ENCODE peak calls at places on chromosomes 11 and 22, in ten cellular contexts. One of them, this sample, is unnamed.
A peak's percentile ranks its signal among the peaks of the same experiment; 100 is the strongest.

GRCh38 chr11:92249156-92249753 is 24.6 kb downstream of the FAT3 start:
- DNase-seq in heart left ventricle: no peak
- DNase-seq in transverse colon: no peak
- DNase-seq in fibroblast of lung: no peak
- DNase-seq in cardiac fibroblast: no peak
- DNase-seq in fibroblast of villous mesenchyme: no peak
- DNase-seq in stomach: no peak
- DNase-seq in left ventricle myocardium inferior: no peak
- DNase-seq in A549: no peak
- DNase-seq in heart right ventricle: no peak
- DNase-seq in this sample: no peak

GRCh38 chr11:34840736-34841386 is 75.3 kb downstream of the APIP start:
- DNase-seq in heart left ventricle: no peak
- DNase-seq in transverse colon: peak; percentile 58
- DNase-seq in fibroblast of lung: peak; percentile 15
- DNase-seq in cardiac fibroblast: peak; percentile 16
- DNase-seq in fibroblast of villous mesenchyme: peak; percentile 30
- DNase-seq in stomach: peak; percentile 28
- DNase-seq in left ventricle myocardium inferior: no peak
- DNase-seq in A549: peak; percentile 59
- DNase-seq in heart right ventricle: no peak
- DNase-seq in this sample: peak; percentile 28

GRCh38 chr22:35622132-35622913 is 5.2 kb upstream of the MB start:
- DNase-seq in heart left ventricle: peak; percentile 83
- DNase-seq in transverse colon: peak; percentile 83
- DNase-seq in fibroblast of lung: no peak
- DNase-seq in cardiac fibroblast: no peak
- DNase-seq in fibroblast of villous mesenchyme: no peak
- DNase-seq in stomach: peak; percentile 46
- DNase-seq in left ventricle myocardium inferior: peak; percentile 65
- DNase-seq in A549: peak; percentile 75
- DNase-seq in heart right ventricle: peak; percentile 63
- DNase-seq in this sample: no peak

GRCh38 chr11:124807660-124808270 is 7.6 kb upstream of the MSANTD2 start:
- DNase-seq in heart left ventricle: no peak
- DNase-seq in transverse colon: no peak
- DNase-seq in fibroblast of lung: no peak
- DNase-seq in cardiac fibroblast: no peak
- DNase-seq in fibroblast of villous mesenchyme: no peak
- DNase-seq in stomach: no peak
- DNase-seq in left ventricle myocardium inferior: no peak
- DNase-seq in A549: no peak
- DNase-seq in heart right ventricle: no peak
- DNase-seq in this sample: no peak

GRCh38 chr11:108340958-108341357 is 118.1 kb downstream of the ATM start:
- DNase-seq in heart left ventricle: no peak
- DNase-seq in transverse colon: no peak
- DNase-seq in fibroblast of lung: no peak
- DNase-seq in cardiac fibroblast: no peak
- DNase-seq in fibroblast of villous mesenchyme: no peak
- DNase-seq in stomach: no peak
- DNase-seq in left ventricle myocardium inferior: no peak
- DNase-seq in A549: peak; percentile 7
- DNase-seq in heart right ventricle: no peak
- DNase-seq in this sample: no peak

GRCh38 chr11:88849368-88849767 is 216.4 kb downstream of the GRM5 start:
- DNase-seq in heart left ventricle: no peak
- DNase-seq in transverse colon: no peak
- DNase-seq in fibroblast of lung: peak; percentile 79
- DNase-seq in cardiac fibroblast: no peak
- DNase-seq in fibroblast of villous mesenchyme: no peak
- DNase-seq in stomach: no peak
- DNase-seq in left ventricle myocardium inferior: no peak
- DNase-seq in A549: no peak
- DNase-seq in heart right ventricle: no peak
- DNase-seq in this sample: no peak

GRCh38 chr22:31038686-31039085 is 42.4 kb upstream of the SMTN start:
- DNase-seq in heart left ventricle: no peak
- DNase-seq in transverse colon: no peak
- DNase-seq in fibroblast of lung: no peak
- DNase-seq in cardiac fibroblast: no peak
- DNase-seq in fibroblast of villous mesenchyme: no peak
- DNase-seq in stomach: no peak
- DNase-seq in left ventricle myocardium inferior: no peak
- DNase-seq in A549: no peak
- DNase-seq in heart right ventricle: no peak
- DNase-seq in this sample: no peak

GRCh38 chr11:68120212-68121066 is 749 bp downstream of the CHKA start:
- DNase-seq in heart left ventricle: peak; percentile 80
- DNase-seq in transverse colon: peak; percentile 53
- DNase-seq in fibroblast of lung: peak; percentile 43
- DNase-seq in cardiac fibroblast: peak; percentile 41
- DNase-seq in fibroblast of villous mesenchyme: peak; percentile 49
- DNase-seq in stomach: no peak
- DNase-seq in left ventricle myocardium inferior: peak; percentile 52
- DNase-seq in A549: no peak
- DNase-seq in heart right ventricle: peak; percentile 42
- DNase-seq in this sample: peak; percentile 52

GRCh38 chr11:114133548-114134329 is 74.2 kb downstream of the ZBTB16 start:
- DNase-seq in heart left ventricle: no peak
- DNase-seq in transverse colon: peak; percentile 6
- DNase-seq in fibroblast of lung: no peak
- DNase-seq in cardiac fibroblast: no peak
- DNase-seq in fibroblast of villous mesenchyme: no peak
- DNase-seq in stomach: no peak
- DNase-seq in left ventricle myocardium inferior: no peak
- DNase-seq in A549: no peak
- DNase-seq in heart right ventricle: no peak
- DNase-seq in this sample: peak; percentile 36

GRCh38 chr22:45240137-45240809 is 421 bp downstream of the KIAA0930 start:
- DNase-seq in heart left ventricle: no peak
- DNase-seq in transverse colon: peak; percentile 35
- DNase-seq in fibroblast of lung: peak; percentile 35
- DNase-seq in cardiac fibroblast: peak; percentile 29
- DNase-seq in fibroblast of villous mesenchyme: peak; percentile 30
- DNase-seq in stomach: no peak
- DNase-seq in left ventricle myocardium inferior: no peak
- DNase-seq in A549: no peak
- DNase-seq in heart right ventricle: no peak
- DNase-seq in this sample: no peak

GRCh38 chr11:64990222-64990918 is 6.4 kb downstream of the BATF2 start:
- DNase-seq in heart left ventricle: peak; percentile 71
- DNase-seq in transverse colon: no peak
- DNase-seq in fibroblast of lung: peak; percentile 33
- DNase-seq in cardiac fibroblast: peak; percentile 64
- DNase-seq in fibroblast of villous mesenchyme: peak; percentile 40
- DNase-seq in stomach: no peak
- DNase-seq in left ventricle myocardium inferior: peak; percentile 59
- DNase-seq in A549: no peak
- DNase-seq in heart right ventricle: peak; percentile 75
- DNase-seq in this sample: peak; percentile 53

GRCh38 chr11:118247041-118247440 is 5.1 kb downstream of the MPZL3 start:
- DNase-seq in heart left ventricle: no peak
- DNase-seq in transverse colon: no peak
- DNase-seq in fibroblast of lung: no peak
- DNase-seq in cardiac fibroblast: no peak
- DNase-seq in fibroblast of villous mesenchyme: no peak
- DNase-seq in stomach: no peak
- DNase-seq in left ventricle myocardium inferior: no peak
- DNase-seq in A549: no peak
- DNase-seq in heart right ventricle: no peak
- DNase-seq in this sample: no peak

GRCh38 chr11:96257972-96258951 is 84.7 kb downstream of the MAML2 start:
- DNase-seq in heart left ventricle: no peak
- DNase-seq in transverse colon: no peak
- DNase-seq in fibroblast of lung: peak; percentile 62
- DNase-seq in cardiac fibroblast: no peak
- DNase-seq in fibroblast of villous mesenchyme: peak; percentile 77
- DNase-seq in stomach: no peak
- DNase-seq in left ventricle myocardium inferior: no peak
- DNase-seq in A549: no peak
- DNase-seq in heart right ventricle: no peak
- DNase-seq in this sample: no peak

GRCh38 chr11:129373489-129373953 is 2.1 kb upstream of the BARX2 start:
- DNase-seq in heart left ventricle: no peak
- DNase-seq in transverse colon: no peak
- DNase-seq in fibroblast of lung: peak; percentile 12
- DNase-seq in cardiac fibroblast: no peak
- DNase-seq in fibroblast of villous mesenchyme: peak; percentile 3
- DNase-seq in stomach: no peak
- DNase-seq in left ventricle myocardium inferior: no peak
- DNase-seq in A549: no peak
- DNase-seq in heart right ventricle: no peak
- DNase-seq in this sample: no peak

GRCh38 chr22:26377170-26377825 is 51.8 kb upstream of the ASPHD2 start:
- DNase-seq in heart left ventricle: no peak
- DNase-seq in transverse colon: no peak
- DNase-seq in fibroblast of lung: no peak
- DNase-seq in cardiac fibroblast: peak; percentile 12
- DNase-seq in fibroblast of villous mesenchyme: no peak
- DNase-seq in stomach: no peak
- DNase-seq in left ventricle myocardium inferior: no peak
- DNase-seq in A549: no peak
- DNase-seq in heart right ventricle: no peak
- DNase-seq in this sample: peak; percentile 14
- TF ChIP-seq CTCF in heart left ventricle: no peak
- TF ChIP-seq CTCF in transverse colon: no peak
- TF ChIP-seq CTCF in fibroblast of lung: no peak
- TF ChIP-seq CTCF in cardiac fibroblast: no peak
- TF ChIP-seq CTCF in fibroblast of villous mesenchyme: peak; percentile 14
- TF ChIP-seq CTCF in stomach: no peak
- TF ChIP-seq CTCF in left ventricle myocardium inferior: no peak
- TF ChIP-seq CTCF in A549: no peak
- TF ChIP-seq CTCF in heart right ventricle: no peak
- TF ChIP-seq CTCF in this sample: peak; percentile 19

DNA sequence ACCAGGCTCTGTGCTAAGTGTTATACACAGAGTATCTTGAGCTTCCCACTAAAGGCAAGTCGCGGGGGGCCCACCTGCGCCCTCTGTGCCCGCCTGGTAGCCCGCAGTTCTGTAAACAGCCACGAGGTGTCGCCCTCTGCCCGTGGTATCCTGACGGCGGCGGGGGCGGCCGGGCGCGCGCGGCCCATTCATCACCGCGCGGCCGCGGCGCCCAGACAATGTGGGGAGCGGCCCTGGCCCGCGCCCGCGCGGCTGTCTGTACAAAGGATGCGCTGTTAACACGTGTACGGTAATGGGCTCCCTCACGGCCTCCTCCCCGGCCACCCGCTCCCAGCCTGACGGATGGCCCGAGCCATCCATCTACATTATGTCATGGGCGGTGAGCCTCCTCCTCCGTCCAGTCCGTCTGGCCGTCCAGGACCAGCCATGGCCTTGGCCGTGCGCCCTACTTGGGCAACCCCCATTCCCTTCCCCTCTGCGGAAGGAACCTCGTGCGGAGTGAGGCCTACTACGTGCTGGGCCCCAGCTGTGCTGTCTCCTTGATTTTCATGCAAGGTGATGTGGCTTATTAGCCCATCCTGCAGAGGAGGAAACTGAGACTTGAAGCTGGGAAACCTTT is 99.4 kb downstream of the MIAT start:
- DNase-seq in heart left ventricle: peak; percentile 79
- DNase-seq in transverse colon: peak; percentile 59
- DNase-seq in fibroblast of lung: peak; percentile 89
- DNase-seq in cardiac fibroblast: peak; percentile 54
- DNase-seq in fibroblast of villous mesenchyme: peak; percentile 16
- DNase-seq in stomach: peak; percentile 59
- DNase-seq in left ventricle myocardium inferior: peak; percentile 55
- DNase-seq in A549: no peak
- DNase-seq in heart right ventricle: peak; percentile 48
- DNase-seq in this sample: peak; percentile 46
- H3K4me3 ChIP-seq in heart left ventricle: peak overlapping the region; percentile 42
- H3K4me3 ChIP-seq in transverse colon: no peak overlapping the region
- H3K4me3 ChIP-seq in fibroblast of lung: no peak overlapping the region
- H3K4me3 ChIP-seq in cardiac fibroblast: peak overlapping the region; percentile 34
- H3K4me3 ChIP-seq in fibroblast of villous mesenchyme: peak overlapping the region; percentile 30
- H3K4me3 ChIP-seq in stomach: peak overlapping the region; percentile 21
- H3K4me3 ChIP-seq in left ventricle myocardium inferior: peak overlapping the region; percentile 57
- H3K4me3 ChIP-seq in A549: no peak overlapping the region
- H3K4me3 ChIP-seq in heart right ventricle: peak overlapping the region; percentile 38
- H3K4me3 ChIP-seq in this sample: peak overlapping the region; percentile 35

GRCh38 chr11:74701351-74701750 is 29.9 kb downstream of the CHRDL2 start:
- DNase-seq in heart left ventricle: no peak
- DNase-seq in transverse colon: no peak
- DNase-seq in fibroblast of lung: no peak
- DNase-seq in cardiac fibroblast: peak; percentile 15
- DNase-seq in fibroblast of villous mesenchyme: no peak
- DNase-seq in stomach: no peak
- DNase-seq in left ventricle myocardium inferior: no peak
- DNase-seq in A549: peak; percentile 67
- DNase-seq in heart right ventricle: no peak
- DNase-seq in this sample: no peak
- TF ChIP-seq CTCF in heart left ventricle: no peak
- TF ChIP-seq CTCF in transverse colon: no peak
- TF ChIP-seq CTCF in fibroblast of lung: peak; percentile 32
- TF ChIP-seq CTCF in cardiac fibroblast: peak; percentile 43
- TF ChIP-seq CTCF in fibroblast of villous mesenchyme: peak; percentile 31
- TF ChIP-seq CTCF in stomach: no peak
- TF ChIP-seq CTCF in left ventricle myocardium inferior: no peak
- TF ChIP-seq CTCF in A549: peak; percentile 27
- TF ChIP-seq CTCF in heart right ventricle: no peak
- TF ChIP-seq CTCF in this sample: peak; percentile 25

GRCh38 chr11:60867871-60868681 is 734 bp downstream of the ZP1 start:
- DNase-seq in heart left ventricle: no peak
- DNase-seq in transverse colon: no peak
- DNase-seq in fibroblast of lung: no peak
- DNase-seq in cardiac fibroblast: no peak
- DNase-seq in fibroblast of villous mesenchyme: no peak
- DNase-seq in stomach: no peak
- DNase-seq in left ventricle myocardium inferior: no peak
- DNase-seq in A549: no peak
- DNase-seq in heart right ventricle: no peak
- DNase-seq in this sample: no peak

GRCh38 chr11:60863550-60864521 is 3.5 kb upstream of the ZP1 start:
- DNase-seq in heart left ventricle: no peak
- DNase-seq in transverse colon: no peak
- DNase-seq in fibroblast of lung: no peak
- DNase-seq in cardiac fibroblast: no peak
- DNase-seq in fibroblast of villous mesenchyme: no peak
- DNase-seq in stomach: no peak
- DNase-seq in left ventricle myocardium inferior: no peak
- DNase-seq in A549: no peak
- DNase-seq in heart right ventricle: no peak
- DNase-seq in this sample: no peak

GRCh38 chr11:60866911-60867870 is at the start of gene ZP1:
- DNase-seq in heart left ventricle: no peak
- DNase-seq in transverse colon: no peak
- DNase-seq in fibroblast of lung: no peak
- DNase-seq in cardiac fibroblast: no peak
- DNase-seq in fibroblast of villous mesenchyme: no peak
- DNase-seq in stomach: peak; percentile 24
- DNase-seq in left ventricle myocardium inferior: no peak
- DNase-seq in A549: no peak
- DNase-seq in heart right ventricle: no peak
- DNase-seq in this sample: no peak

GRCh38 chr11:60862171-60862570 is 5.2 kb upstream of the ZP1 start:
- DNase-seq in heart left ventricle: no peak
- DNase-seq in transverse colon: no peak
- DNase-seq in fibroblast of lung: no peak
- DNase-seq in cardiac fibroblast: no peak
- DNase-seq in fibroblast of villous mesenchyme: no peak
- DNase-seq in stomach: no peak
- DNase-seq in left ventricle myocardium inferior: no peak
- DNase-seq in A549: no peak
- DNase-seq in heart right ventricle: no peak
- DNase-seq in this sample: no peak

GRCh38 chr11:60864856-60865513 is 2.4 kb upstream of the ZP1 start:
- DNase-seq in heart left ventricle: no peak
- DNase-seq in transverse colon: no peak
- DNase-seq in fibroblast of lung: no peak
- DNase-seq in cardiac fibroblast: no peak
- DNase-seq in fibroblast of villous mesenchyme: no peak
- DNase-seq in stomach: no peak
- DNase-seq in left ventricle myocardium inferior: no peak
- DNase-seq in A549: no peak
- DNase-seq in heart right ventricle: no peak
- DNase-seq in this sample: no peak
- H3K4me3 ChIP-seq in heart left ventricle: no peak overlapping the region
- H3K4me3 ChIP-seq in transverse colon: no peak overlapping the region
- H3K4me3 ChIP-seq in fibroblast of lung: no peak overlapping the region
- H3K4me3 ChIP-seq in cardiac fibroblast: no peak overlapping the region
- H3K4me3 ChIP-seq in fibroblast of villous mesenchyme: no peak overlapping the region
- H3K4me3 ChIP-seq in stomach: no peak overlapping the region
- H3K4me3 ChIP-seq in left ventricle myocardium inferior: no peak overlapping the region
- H3K4me3 ChIP-seq in A549: no peak overlapping the region
- H3K4me3 ChIP-seq in heart right ventricle: no peak overlapping the region
- H3K4me3 ChIP-seq in this sample: no peak overlapping the region

This sample was measured in fibroblast of pulmonary artery.